ENCODE peak calls at places on chromosomes 3 and 15, in eight cellular contexts. S is stomach, O is suprapubic skin, A is transverse colon, D is HepG2, F is tibial nerve, I is K562, U is A549. C is an unnamed sample.

GRCh38 chr15:23616536-23616935 is 31.1 kb downstream of the MAGEL2 start:
- DNase-seq in S (no peak), O (no peak), A (no peak), D (peak), F (no peak), I (no peak), U (peak), C (no peak)

GRCh38 chr15:90595760-90596155 is 66.0 kb downstream of the CRTC3 start:
- DNase-seq in S (no peak), O (no peak), A (no peak), D (no peak), F (no peak), I (no peak), U (no peak), C (peak)

GRCh38 chr3:65752636-65753035 is 286.1 kb downstream of the MAGI1 start:
- DNase-seq in S (no peak), O (no peak), A (no peak), D (no peak), F (no peak), I (no peak), U (no peak), C (no peak)

GRCh38 chr3:49476563-49476962 is 6.5 kb downstream of the DAG1 start:
- DNase-seq in S (no peak), O (no peak), A (no peak), D (no peak), F (no peak), I (no peak), U (no peak), C (no peak)

GRCh38 chr3:188832146-188832545 is 339.6 kb upstream of the TPRG1 start:
- DNase-seq in S (no peak), O (no peak), A (no peak), D (no peak), F (no peak), I (no peak), U (no peak), C (no peak)

GRCh38 chr3:37032961-37033360 is 39.6 kb downstream of the MLH1 start:
- DNase-seq in S (no peak), O (no peak), A (no peak), D (no peak), F (no peak), I (no peak), U (no peak), C (peak)

GRCh38 chr3:16200411-16200810 is 25.9 kb downstream of the GALNT15 start:
- DNase-seq in S (no peak), O (no peak), A (no peak), D (no peak), F (no peak), I (no peak), U (no peak), C (no peak)

GRCh38 chr3:189001559-189001958 is 170.2 kb upstream of the TPRG1 start:
- DNase-seq in S (no peak), O (no peak), A (no peak), D (no peak), F (no peak), I (no peak), U (peak), C (no peak)

GRCh38 chr3:61299343-61299742 is 48.1 kb upstream of the FHIT start:
- DNase-seq in S (no peak), O (no peak), A (no peak), D (peak), F (no peak), I (no peak), U (no peak), C (no peak)

GRCh38 chr3:131363275-131363674 is 18.3 kb upstream of the NUDT16 start:
- DNase-seq in S (no peak), O (no peak), A (peak), D (no peak), F (no peak), I (no peak), U (no peak), C (no peak)

GRCh38 chr3:71724584-71725278 is 471 bp downstream of the EIF4E3 start:
- DNase-seq in S (peak), O (peak), A (peak), D (no peak), F (no peak), I (no peak), U (peak), C (peak)

GRCh38 chr3:53715815-53716483 is 130.3 kb downstream of the CHDH start:
- DNase-seq in S (peak), O (no peak), A (no peak), D (no peak), F (no peak), I (no peak), U (no peak), C (no peak)

GRCh38 chr3:146589899-146590508 is 15.1 kb downstream of the PLSCR5 start:
- DNase-seq in S (no peak), O (no peak), A (peak), D (peak), F (peak), I (peak), U (peak), C (no peak)

GRCh38 chr3:65856907-65857306 is 181.8 kb downstream of the MAGI1 start:
- DNase-seq in S (no peak), O (no peak), A (no peak), D (peak), F (no peak), I (no peak), U (no peak), C (no peak)

GRCh38 chr3:48715179-48715800 is 1.7 kb downstream of the IP6K2 start:
- DNase-seq in S (no peak), O (no peak), A (no peak), D (no peak), F (no peak), I (no peak), U (peak), C (no peak)

GRCh38 chr3:119700269-119700919 is 2.4 kb upstream of the CFAP91 start:
- DNase-seq in S (no peak), O (no peak), A (peak), D (peak), F (no peak), I (no peak), U (peak), C (peak)

GRCh38 chr3:150064952-150065351 is 94.3 kb upstream of the PFN2 start:
- DNase-seq in S (no peak), O (no peak), A (no peak), D (no peak), F (no peak), I (no peak), U (no peak), C (no peak)

GRCh38 chr3:22318325-22318724 is 567.3 kb upstream of the ZNF385D start:
- DNase-seq in S (no peak), O (no peak), A (no peak), D (no peak), F (no peak), I (no peak), U (no peak), C (no peak)

GRCh38 chr3:196842567-196843434 is 24.9 kb upstream of the SENP5 start:
- DNase-seq in S (no peak), O (no peak), A (no peak), D (peak), F (no peak), I (peak), U (no peak), C (no peak)

GRCh38 chr3:98563661-98564281 is 29.6 kb downstream of the CPOX start:
- DNase-seq in S (no peak), O (no peak), A (no peak), D (no peak), F (no peak), I (no peak), U (no peak), C (no peak)

GRCh38 chr3:19025441-19025840 is 122.9 kb upstream of the KCNH8 start:
- DNase-seq in S (no peak), O (no peak), A (no peak), D (no peak), F (no peak), I (no peak), U (no peak), C (no peak)

GRCh38 chr3:35484939-35485605 is 154.3 kb upstream of the ARPP21 start:
- DNase-seq in S (no peak), O (no peak), A (no peak), D (no peak), F (no peak), I (no peak), U (no peak), C (no peak)

GRCh38 chr3:188092648-188093047 is 61.3 kb upstream of the LPP start:
- DNase-seq in S (no peak), O (no peak), A (no peak), D (no peak), F (no peak), I (no peak), U (no peak), C (no peak)

GRCh38 chr3:101184111-101184510 is 136.3 kb downstream of the IMPG2 start:
- DNase-seq in S (no peak), O (no peak), A (no peak), D (no peak), F (no peak), I (no peak), U (no peak), C (no peak)

GRCh38 chr3:183768114-183768513 is 57.3 kb downstream of the MAP6D1 start:
- DNase-seq in S (no peak), O (no peak), A (no peak), D (no peak), F (no peak), I (no peak), U (no peak), C (peak)

GRCh38 chr3:183766745-183767606 is 58.4 kb downstream of the MAP6D1 start:
- DNase-seq in S (peak), O (peak), A (peak), D (peak), F (peak), I (peak), U (peak), C (no peak)

GRCh38 chr3:183764854-183765731 is 60.3 kb downstream of the MAP6D1 start:
- DNase-seq in S (no peak), O (no peak), A (peak), D (no peak), F (no peak), I (no peak), U (peak), C (no peak)

GRCh38 chr3:183766107-183766506 is 59.3 kb downstream of the MAP6D1 start:
- DNase-seq in S (no peak), O (no peak), A (no peak), D (no peak), F (no peak), I (no peak), U (no peak), C (no peak)

GRCh38 chr3:183762304-183762703 is 63.1 kb downstream of the MAP6D1 start:
- DNase-seq in S (no peak), O (no peak), A (no peak), D (no peak), F (no peak), I (no peak), U (no peak), C (no peak)
- TF ChIP-seq EP300 in S (no peak), O (no peak), A (no peak), D (no peak), F (no peak), I (no peak), U (no peak), C (no peak)

DNA sequence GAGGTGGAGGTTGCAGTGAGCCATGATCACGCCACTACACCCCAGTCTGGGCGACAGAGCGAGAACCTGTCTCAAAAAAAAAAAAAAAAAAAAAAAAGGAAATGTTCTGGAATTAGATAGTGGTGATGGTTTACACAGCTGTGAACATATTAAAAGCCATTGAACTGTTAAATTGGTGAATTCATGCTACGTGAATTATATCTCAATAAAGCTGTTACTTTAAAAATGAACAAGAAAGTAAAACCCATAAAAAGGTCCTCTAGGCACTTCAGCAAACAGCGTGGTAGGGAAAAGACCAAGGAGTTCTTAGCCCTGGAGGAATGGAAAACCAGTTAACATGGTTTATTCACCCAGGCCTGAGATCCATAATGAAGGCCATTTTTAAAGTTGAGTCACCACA is 180.1 kb downstream of the ATG7 start:
- DNase-seq in S (no peak), O (no peak), A (no peak), D (no peak), F (no peak), I (no peak), U (no peak), C (no peak)
- TF ChIP-seq EP300 in S (no peak), O (no peak), A (no peak), D (no peak), F (no peak), I (no peak), U (no peak), C (no peak)

GRCh38 chr3:143430582-143430981 is 311.0 kb downstream of the CHST2 start:
- DNase-seq in S (no peak), O (no peak), A (no peak), D (no peak), F (no peak), I (no peak), U (no peak), C (no peak)
- TF ChIP-seq EP300 in S (no peak), O (no peak), A (no peak), D (no peak), F (no peak), I (no peak), U (no peak), C (no peak)

GRCh38 chr3:148902173-148902791 is 37.2 kb downstream of the CPA3 start:
- DNase-seq in S (no peak), O (no peak), A (no peak), D (no peak), F (no peak), I (no peak), U (no peak), C (no peak)
- TF ChIP-seq EP300 in S (no peak), O (no peak), A (no peak), D (no peak), F (no peak), I (no peak), U (no peak), C (no peak)

C was measured in upper lobe of left lung.